ENCODE peak calls at places on chromosomes 12 and 14, in four cellular contexts. B is mucosa of gallbladder, R is immature natural killer cell, V is NCI-H2171 treated with DMSO at 0.1 percent for 48 hours. Y is an unnamed sample.

GRCh38 chr14:97380539-97380941 is 583.4 kb downstream of the VRK1 start:
- DNase-seq in B (no peak), V (no peak), R (no peak), Y (no peak)

GRCh38 chr14:65258391-65258790 is 154.1 kb upstream of the FUT8 start:
- DNase-seq in B (peak; percentile 66), R (no peak), V (no peak), Y (no peak)

GRCh38 chr14:104114421-104115130 is 23.8 kb upstream of the KIF26A start:
- DNase-seq in B (no peak), V (no peak), R (no peak), Y (no peak)

GRCh38 chr14:81473456-81474155 is 60.0 kb downstream of the SEL1L start:
- DNase-seq in V (no peak), R (no peak), B (no peak), Y (no peak)

GRCh38 chr12:93039930-93040329 is 110.8 kb upstream of the EEA1 start:
- DNase-seq in R (no peak), V (no peak), B (no peak), Y (no peak)

GRCh38 chr14:61319706-61320105 is 1.7 kb upstream of the PRKCH start:
- DNase-seq in R (no peak), V (no peak), B (no peak), Y (no peak)

GRCh38 chr12:83468988-83469908 is 782.5 kb downstream of the TMTC2 start:
- DNase-seq in B (no peak), V (no peak), R (no peak), Y (no peak)

GRCh38 chr14:86057018-86057667 is 527.2 kb downstream of the FLRT2 start:
- DNase-seq in B (no peak), R (peak; percentile 17), V (peak; percentile 63), Y (no peak)

GRCh38 chr14:66434464-66434863 is 51.7 kb upstream of the CCDC196 start:
- DNase-seq in R (no peak), B (no peak), V (no peak), Y (no peak)

GRCh38 chr12:52810554-52810953 is 3.4 kb downstream of the KRT4 start:
- DNase-seq in B (no peak), V (no peak), R (no peak), Y (no peak)

GRCh38 chr14:101469382-101470251 is 91.7 kb upstream of the DIO3 start:
- DNase-seq in R (no peak), V (no peak), B (no peak), Y (no peak)

Y was measured in lung.